ENCODE peak calls at places on chromosomes 4 and X, in seven cellular contexts. H is body of pancreas, T is lower leg skin, Q is heart left ventricle, P is stomach, U is esophagus muscularis mucosa, F is right lobe of liver. W is an unnamed sample.

GRCh38 chr4:176436500-176436973 is 116.8 kb downstream of the SPCS3 start:
- DNase-seq in Q (no peak), T (no peak), H (no peak), U (no peak), F (no peak), P (no peak), W (no peak)

GRCh38 chr4:109755656-109756055 is 25.8 kb upstream of the PLA2G12A start:
- DNase-seq in H (no peak), P (no peak), T (no peak), U (no peak), F (no peak), Q (no peak), W (no peak)

GRCh38 chr4:187268940-187269339 is 545.3 kb upstream of the FAT1 start:
- DNase-seq in P (no peak), H (no peak), Q (no peak), T (no peak), U (no peak), F (no peak), W (no peak)

GRCh38 chrX:71533850-71534515 is 1.1 kb downstream of the OGT start:
- DNase-seq in P (peak), U (no peak), Q (peak), T (peak), H (peak), F (peak), W (no peak)

GRCh38 chr4:98557497-98557896 is 100.9 kb downstream of the TSPAN5 start:
- DNase-seq in Q (no peak), F (no peak), H (no peak), T (no peak), U (no peak), P (no peak), W (no peak)

GRCh38 chrX:151359931-151360871 is 36.8 kb upstream of the VMA21 start:
- DNase-seq in Q (no peak), H (peak), T (no peak), P (peak), U (no peak), F (peak), W (no peak)

GRCh38 chr4:56512166-56512565 is 6.6 kb downstream of the ARL9 start:
- DNase-seq in F (no peak), H (no peak), P (no peak), T (no peak), U (no peak), Q (no peak), W (no peak)

GRCh38 chr4:152956650-152957436 is 20.7 kb downstream of the FHDC1 start:
- DNase-seq in P (peak), Q (no peak), F (no peak), T (no peak), H (no peak), U (no peak), W (no peak)

GRCh38 chrX:2677764-2678163 is 13.3 kb upstream of the CD99 start:
- DNase-seq in P (peak), H (peak), F (no peak), U (no peak), T (peak), Q (peak), W (no peak)

GRCh38 chr4:19689511-19689910 is 562.2 kb upstream of the SLIT2 start:
- DNase-seq in F (no peak), H (no peak), T (no peak), P (no peak), Q (no peak), U (no peak), W (no peak)

GRCh38 chr4:81142744-81143143 is 72.3 kb downstream of the PRKG2 start:
- DNase-seq in Q (no peak), U (no peak), H (no peak), T (no peak), F (no peak), P (no peak), W (no peak)

GRCh38 chrX:111288841-111289240 is 18.6 kb upstream of the CAPN6 start:
- DNase-seq in F (no peak), T (no peak), P (no peak), Q (no peak), U (no peak), H (no peak), W (no peak)

GRCh38 chr4:187027231-187027760 is 303.6 kb upstream of the FAT1 start:
- DNase-seq in U (no peak), T (no peak), Q (peak), P (no peak), F (no peak), H (no peak), W (no peak)

GRCh38 chrX:129663171-129663570 is 8.4 kb upstream of the APLN start:
- DNase-seq in P (no peak), F (no peak), U (no peak), Q (peak), T (no peak), H (no peak), W (no peak)

GRCh38 chr4:154608555-154609252 is 3.8 kb downstream of the FGG start:
- DNase-seq in F (no peak), P (no peak), Q (no peak), H (no peak), U (no peak), T (no peak), W (no peak)
- TF ChIP-seq POLR2A in F (peak), P (no peak), Q (no peak), H (no peak), U (no peak), T (no peak), W (no peak)

DNA sequence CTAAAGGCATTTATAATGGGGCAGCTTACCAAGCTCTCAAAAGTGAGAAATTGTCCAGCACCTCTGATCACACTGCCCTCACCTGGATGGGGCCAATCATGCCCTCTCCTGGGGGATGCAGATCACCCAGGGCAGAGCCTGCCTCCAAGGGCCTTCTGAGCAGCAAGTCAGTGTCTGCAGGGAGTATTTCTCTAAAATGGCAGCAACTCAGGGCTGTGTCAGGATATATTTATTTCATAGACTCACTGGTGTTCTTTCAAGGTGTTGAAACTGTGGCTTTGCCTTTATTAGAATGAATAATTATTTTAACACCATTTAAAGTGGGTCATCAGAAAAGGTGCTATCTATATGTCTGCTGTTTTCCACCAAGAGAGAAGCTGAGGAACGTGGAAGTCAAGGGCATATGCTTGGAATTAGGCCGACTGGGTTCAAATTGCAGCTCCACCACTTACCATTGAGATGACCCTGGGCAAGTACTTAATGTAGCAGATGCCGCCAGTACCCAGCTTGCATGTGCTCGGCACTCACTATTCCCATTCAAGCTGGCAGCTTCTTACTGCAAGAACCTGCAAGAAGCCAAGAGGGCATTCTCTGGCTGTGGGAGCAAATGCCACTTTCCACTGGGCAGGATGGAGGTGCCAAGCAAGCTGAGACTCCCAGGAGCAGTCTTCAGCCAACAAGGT is 590.0 kb downstream of the BCOR start:
- DNase-seq in U (no peak), F (no peak), P (no peak), H (no peak), T (no peak), Q (no peak), W (no peak)
- TF ChIP-seq CTCF in U (no peak), F (no peak), P (no peak), H (no peak), T (no peak), Q (no peak), W (no peak)

GRCh38 chr4:170938588-170938987 is 848.8 kb upstream of the AADAT start:
- DNase-seq in Q (no peak), H (no peak), T (no peak), P (no peak), U (no peak), F (no peak), W (no peak)

GRCh38 chr4:170940043-170940724 is 850.4 kb upstream of the AADAT start:
- DNase-seq in P (no peak), F (no peak), Q (no peak), T (peak), U (no peak), H (no peak), W (no peak)
- TF ChIP-seq POLR2A in P (no peak), F (no peak), Q (no peak), T (no peak), U (no peak), H (no peak), W (no peak)

GRCh38 chrX:138026211-138026610 is 460.3 kb downstream of the ZIC3 start:
- DNase-seq in T (no peak), H (no peak), Q (no peak), P (no peak), U (no peak), F (no peak), W (no peak)
- TF ChIP-seq CTCF in T (no peak), H (peak), Q (peak), P (no peak), U (peak), F (peak), W (no peak)

DNA sequence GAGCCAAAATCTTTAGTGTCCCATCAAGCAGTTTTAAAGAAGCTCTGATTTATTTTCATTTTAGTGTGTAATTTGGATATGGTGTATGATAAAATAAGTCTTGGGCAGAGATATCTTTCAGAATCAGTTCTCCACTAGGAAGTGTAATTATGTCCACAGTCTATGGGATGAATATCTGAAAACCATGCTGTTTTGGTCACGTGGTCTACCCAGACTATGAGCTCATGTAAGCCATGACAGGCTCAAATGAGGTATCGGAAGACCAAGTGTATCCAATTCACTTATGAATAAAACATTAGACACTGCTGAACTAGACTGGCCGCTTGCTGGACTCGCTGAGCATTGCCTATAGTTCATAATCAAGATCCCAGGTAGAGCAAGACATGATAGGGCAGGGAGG is 50.5 kb downstream of the SOD3 start:
- DNase-seq in F (no peak), H (no peak), P (no peak), U (no peak), Q (no peak), T (no peak), W (no peak)
- TF ChIP-seq POLR2A in F (no peak), H (no peak), P (no peak), U (no peak), Q (no peak), T (no peak), W (no peak)

GRCh38 chrX:135170877-135171519 is at the start of gene CT55:
- DNase-seq in Q (no peak), H (no peak), F (no peak), U (no peak), T (no peak), P (no peak), W (no peak)
- TF ChIP-seq CTCF in Q (no peak), H (no peak), F (no peak), U (no peak), T (no peak), P (no peak), W (no peak)

DNA sequence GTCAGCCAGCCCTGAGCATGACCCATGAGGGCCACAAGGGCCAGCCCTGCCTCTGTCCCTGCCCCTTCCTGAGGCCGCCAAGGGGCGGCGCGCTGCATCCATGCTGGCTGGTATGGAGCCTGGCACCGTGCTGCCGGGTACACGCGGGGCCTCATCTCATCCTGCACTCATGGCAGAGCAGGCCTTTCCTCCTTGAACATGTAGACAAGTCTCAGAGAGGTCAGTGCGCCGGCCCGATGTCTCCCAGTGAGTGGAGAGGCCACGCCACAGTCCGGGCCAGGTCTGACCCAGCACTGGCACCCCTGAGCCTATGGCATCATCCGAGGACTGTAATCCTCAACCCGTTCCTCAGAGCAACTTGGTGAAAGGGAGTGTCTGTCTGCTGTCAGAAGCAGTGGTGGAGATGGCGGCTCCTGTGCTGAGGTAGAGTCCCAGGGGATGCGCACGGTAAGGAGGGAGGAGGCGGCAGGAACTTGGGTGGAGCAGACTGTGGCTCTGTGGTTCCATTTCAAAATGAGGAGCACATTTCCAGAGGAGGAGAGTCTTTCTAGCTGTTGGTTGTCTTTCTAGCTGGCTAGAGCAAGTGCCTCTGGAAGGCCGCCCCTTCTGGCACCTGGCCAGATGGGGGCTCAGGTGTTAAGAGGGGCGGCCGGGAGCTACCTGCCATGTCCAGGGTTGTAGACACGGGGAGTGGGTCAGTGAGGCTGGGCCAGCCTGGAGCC is 32.8 kb downstream of the TRMT44 start:
- DNase-seq in F (no peak), Q (no peak), P (no peak), U (no peak), H (no peak), T (no peak), W (no peak)
- TF ChIP-seq POLR2A in F (no peak), Q (no peak), P (no peak), U (no peak), H (no peak), T (no peak), W (no peak)

GRCh38 chrX:102126863-102127262 is 1.4 kb downstream of the TCEAL2 start:
- DNase-seq in H (no peak), F (no peak), U (no peak), P (no peak), T (no peak), Q (no peak), W (no peak)

DNA sequence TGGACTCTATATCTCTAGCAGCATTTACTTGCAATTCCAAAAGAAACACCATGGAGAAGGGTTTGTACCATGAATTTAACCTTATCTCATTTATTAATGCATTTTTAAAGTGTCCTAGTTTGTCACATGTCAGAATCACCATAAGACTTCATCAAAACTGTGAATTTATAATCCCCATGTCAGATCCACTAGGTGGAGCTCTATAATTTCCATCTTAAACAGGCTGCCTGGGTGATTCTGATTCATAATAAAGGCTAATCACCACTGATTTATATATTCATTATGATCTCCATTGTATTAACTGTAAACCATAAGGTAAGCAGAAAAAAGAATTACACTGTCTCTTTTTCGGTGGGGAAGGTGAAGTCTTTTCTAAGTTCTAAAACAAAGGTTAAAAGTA is 4.0 kb downstream of the TCEAL2 start:
- DNase-seq in Q (no peak), F (no peak), P (no peak), T (no peak), H (no peak), U (no peak), W (no peak)
- TF ChIP-seq CTCF in Q (peak), F (peak), P (no peak), T (no peak), H (peak), U (peak), W (no peak)